ENCODE peak calls at places on chromosomes 16 and 17, in four cellular contexts. One of them, this sample, is unnamed. For H3K4me1, the result is how much of the 10 kb centered on the place peaks cover.

GRCh38 chr16:4495766-4496165 is 19.6 kb downstream of the HMOX2 start:
- DNase-seq in DND-41: no peak
- DNase-seq in cardiac muscle cell: no peak
- DNase-seq in tibial nerve: no peak
- DNase-seq in this sample: no peak

GRCh38 chr16:55377840-55378239 is 53.8 kb downstream of the IRX6 start:
- DNase-seq in DND-41: no peak
- DNase-seq in cardiac muscle cell: no peak
- DNase-seq in tibial nerve: no peak
- DNase-seq in this sample: no peak

GRCh38 chr17:42118545-42118944 is 2.6 kb downstream of the KAT2A start:
- DNase-seq in DND-41: peak
- DNase-seq in cardiac muscle cell: no peak
- DNase-seq in tibial nerve: no peak
- DNase-seq in this sample: no peak

GRCh38 chr16:80375513-80375912 is 165.3 kb upstream of the DYNLRB2 start:
- DNase-seq in DND-41: no peak
- DNase-seq in cardiac muscle cell: no peak
- DNase-seq in tibial nerve: no peak
- DNase-seq in this sample: no peak

GRCh38 chr17:10316986-10317834 is 55.6 kb downstream of the MYH13 start:
- DNase-seq in DND-41: peak
- DNase-seq in cardiac muscle cell: peak
- DNase-seq in tibial nerve: peak
- DNase-seq in this sample: no peak

GRCh38 chr17:28193241-28193640 is 125.8 kb upstream of the TMEM97 start:
- DNase-seq in DND-41: no peak
- DNase-seq in cardiac muscle cell: no peak
- DNase-seq in tibial nerve: peak
- DNase-seq in this sample: no peak

GRCh38 chr16:85395913-85396878 is 216.9 kb upstream of the GSE1 start:
- DNase-seq in DND-41: peak
- DNase-seq in cardiac muscle cell: no peak
- DNase-seq in tibial nerve: no peak
- DNase-seq in this sample: peak

GRCh38 chr16:19809693-19810092 is 75.0 kb downstream of the GPRC5B start:
- DNase-seq in DND-41: no peak
- DNase-seq in cardiac muscle cell: no peak
- DNase-seq in tibial nerve: no peak
- DNase-seq in this sample: no peak

GRCh38 chr17:42608692-42609181 is 437 bp downstream of the RETREG3 start:
- DNase-seq in DND-41: peak
- DNase-seq in cardiac muscle cell: no peak
- DNase-seq in tibial nerve: no peak
- DNase-seq in this sample: no peak

GRCh38 chr16:80536246-80536645 is 4.5 kb upstream of the DYNLRB2 start:
- DNase-seq in DND-41: no peak
- DNase-seq in cardiac muscle cell: no peak
- DNase-seq in tibial nerve: no peak
- DNase-seq in this sample: no peak

GRCh38 chr17:81869221-81870154 is 1.6 kb downstream of the ARHGDIA start:
- DNase-seq in DND-41: no peak
- DNase-seq in cardiac muscle cell: peak
- DNase-seq in tibial nerve: no peak
- DNase-seq in this sample: no peak

GRCh38 chr16:69325784-69326171 is 4.6 kb downstream of the PDF start:
- DNase-seq in DND-41: no peak
- DNase-seq in cardiac muscle cell: no peak
- DNase-seq in tibial nerve: no peak
- DNase-seq in this sample: no peak

GRCh38 chr17:17751996-17752821 is 71.0 kb downstream of the RAI1 start:
- DNase-seq in DND-41: peak
- DNase-seq in cardiac muscle cell: peak
- DNase-seq in tibial nerve: peak
- DNase-seq in this sample: peak

GRCh38 chr17:9883451-9883850 is 21.6 kb downstream of the RCVRN start:
- DNase-seq in DND-41: no peak
- DNase-seq in cardiac muscle cell: no peak
- DNase-seq in tibial nerve: no peak
- DNase-seq in this sample: no peak

GRCh38 chr17:30433514-30433913 is 43.7 kb upstream of the GOSR1 start:
- DNase-seq in DND-41: no peak
- DNase-seq in cardiac muscle cell: no peak
- DNase-seq in tibial nerve: no peak
- DNase-seq in this sample: no peak

GRCh38 chr16:27498020-27498419 is 51.7 kb downstream of the GTF3C1 start:
- DNase-seq in DND-41: no peak
- DNase-seq in cardiac muscle cell: no peak
- DNase-seq in tibial nerve: no peak
- DNase-seq in this sample: no peak

GRCh38 chr16:23857256-23857891 is 21.6 kb downstream of the PRKCB start:
- DNase-seq in DND-41: no peak
- DNase-seq in cardiac muscle cell: peak
- DNase-seq in tibial nerve: no peak
- DNase-seq in this sample: no peak

GRCh38 chr16:83602797-83603735 is 204.7 kb upstream of the HSBP1 start:
- DNase-seq in DND-41: no peak
- DNase-seq in cardiac muscle cell: no peak
- DNase-seq in tibial nerve: no peak
- DNase-seq in this sample: no peak

GRCh38 chr17:30950669-30951399 is 20.0 kb upstream of the RNF135 start:
- DNase-seq in DND-41: no peak
- DNase-seq in cardiac muscle cell: no peak
- DNase-seq in tibial nerve: peak
- DNase-seq in this sample: no peak

DNA sequence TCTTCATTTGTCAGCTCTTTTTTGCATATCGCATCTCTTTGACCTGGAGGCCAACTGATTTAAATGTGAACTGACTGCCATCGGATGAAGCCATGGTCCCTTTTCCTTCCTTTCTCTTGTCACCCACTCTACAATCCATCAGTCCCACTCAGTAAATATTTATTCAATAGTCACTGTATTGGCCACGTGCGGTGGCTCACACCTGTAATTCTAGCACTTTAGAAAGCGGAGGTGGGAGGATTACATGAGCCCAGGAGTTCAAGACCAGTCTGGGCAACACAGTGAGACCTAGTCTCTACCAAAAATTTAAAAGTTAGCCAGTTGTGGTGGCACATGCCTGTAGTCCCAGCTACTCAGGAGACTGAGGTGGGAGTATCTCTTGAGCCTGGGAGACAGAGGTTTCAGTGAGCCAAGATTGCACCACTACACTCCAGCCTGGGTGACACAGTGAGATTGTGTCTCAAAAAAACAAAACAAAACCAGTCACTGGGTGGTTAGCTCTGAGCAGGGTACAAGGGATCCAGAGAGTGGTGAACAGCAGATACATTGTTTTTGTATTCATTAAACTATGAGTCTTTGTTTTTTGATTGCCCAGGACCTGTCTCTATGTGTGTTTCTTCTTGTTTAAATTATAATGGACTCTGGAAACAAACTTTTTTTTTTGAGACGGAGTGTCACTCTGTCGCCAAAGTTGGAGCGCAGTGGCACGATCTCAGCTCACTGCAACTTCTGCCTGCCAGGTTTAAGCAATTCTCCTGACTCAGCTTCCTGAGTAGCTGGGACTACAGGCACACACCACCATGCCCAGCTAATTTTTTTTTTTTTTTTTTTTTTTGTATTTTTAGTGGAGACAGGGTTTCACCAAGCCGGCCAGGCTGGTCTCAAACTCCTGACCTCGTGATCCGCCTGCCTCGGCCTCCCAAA is 6.9 kb downstream of the PHAF1 start:
- DNase-seq in DND-41: no peak
- DNase-seq in cardiac muscle cell: no peak
- DNase-seq in tibial nerve: no peak
- DNase-seq in this sample: no peak
- H3K27ac ChIP-seq in DND-41: no peak
- H3K27ac ChIP-seq in cardiac muscle cell: no peak
- H3K27ac ChIP-seq in tibial nerve: peak
- H3K27ac ChIP-seq in this sample: no peak

GRCh38 chr17:34146440-34147043 is 108.5 kb upstream of the CCL2 start:
- DNase-seq in DND-41: peak
- DNase-seq in cardiac muscle cell: peak
- DNase-seq in tibial nerve: no peak
- DNase-seq in this sample: peak
- TF ChIP-seq CTCF in DND-41: peak
- TF ChIP-seq CTCF in cardiac muscle cell: peak
- TF ChIP-seq CTCF in tibial nerve: peak
- TF ChIP-seq CTCF in this sample: no peak

DNA sequence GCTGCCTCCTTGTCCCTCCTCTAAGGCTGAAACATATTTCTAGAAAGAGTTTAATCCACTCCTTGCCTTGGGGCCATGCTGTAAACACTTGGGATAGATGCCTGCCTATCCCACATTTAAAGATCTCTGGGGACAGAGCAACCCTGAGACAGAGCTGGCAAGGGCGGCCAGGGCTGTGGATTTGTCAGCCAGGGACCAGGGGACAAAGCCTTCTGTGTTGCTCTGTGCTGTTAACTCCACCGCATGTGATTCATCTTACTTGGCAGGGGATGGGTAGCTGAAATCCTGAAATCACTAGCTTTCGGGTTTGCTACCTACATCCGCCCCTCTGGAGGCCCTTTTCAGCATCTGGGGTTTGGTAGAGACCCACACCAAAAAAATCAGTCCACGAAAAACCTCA is 392.9 kb downstream of the SLC39A11 start:
- DNase-seq in DND-41: no peak
- DNase-seq in cardiac muscle cell: no peak
- DNase-seq in tibial nerve: no peak
- DNase-seq in this sample: no peak
- H3K4me1 ChIP-seq in DND-41: under half
- H3K4me1 ChIP-seq in cardiac muscle cell: under half
- H3K4me1 ChIP-seq in tibial nerve: under half
- H3K4me1 ChIP-seq in this sample: under half

DNA sequence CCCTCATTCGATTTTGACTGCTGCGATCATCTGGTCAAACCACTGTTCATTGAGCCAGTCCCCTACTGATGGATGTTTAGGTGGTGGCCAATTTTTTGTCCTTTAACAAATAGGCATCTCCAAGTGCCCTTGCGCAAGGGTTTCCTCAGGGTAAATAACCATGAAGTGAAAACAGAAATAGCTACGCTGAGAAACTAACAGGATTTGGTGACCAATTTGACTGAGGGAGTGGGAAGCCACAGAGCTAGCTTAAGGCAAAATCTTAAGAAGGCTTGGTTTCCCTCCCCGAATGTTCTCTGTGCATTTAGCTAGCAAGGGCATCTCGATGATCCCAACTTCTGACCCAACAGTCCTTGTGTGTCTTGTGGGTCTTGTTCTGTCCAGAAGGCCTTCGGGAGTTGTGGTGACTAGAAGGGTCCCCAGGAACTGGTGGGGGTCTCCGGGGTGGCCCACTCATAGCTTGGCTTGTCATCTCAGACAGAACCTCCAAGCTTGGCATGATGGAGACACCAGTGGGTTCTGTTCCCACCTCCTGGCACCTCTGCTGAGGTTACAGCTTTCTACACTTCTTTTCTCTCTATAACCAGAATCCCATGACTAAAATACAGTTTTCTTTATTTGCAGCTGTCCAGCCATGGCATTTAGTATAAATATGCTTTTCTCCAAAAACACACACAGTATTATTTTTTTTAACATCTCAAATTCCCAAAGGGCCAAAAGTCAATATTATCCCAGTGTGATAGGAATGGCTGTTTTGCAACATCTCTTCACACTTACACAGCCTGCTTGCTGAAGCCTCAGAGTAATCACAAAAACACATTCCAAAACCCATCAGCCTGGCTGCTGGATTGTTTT is 117.0 kb downstream of the SOCS1 start:
- DNase-seq in DND-41: no peak
- DNase-seq in cardiac muscle cell: no peak
- DNase-seq in tibial nerve: peak
- DNase-seq in this sample: no peak
- H3K27ac ChIP-seq in DND-41: peak
- H3K27ac ChIP-seq in cardiac muscle cell: no peak
- H3K27ac ChIP-seq in tibial nerve: peak
- H3K27ac ChIP-seq in this sample: peak

GRCh38 chr16:51376080-51376479 is 225.0 kb upstream of the SALL1 start:
- DNase-seq in DND-41: no peak
- DNase-seq in cardiac muscle cell: no peak
- DNase-seq in tibial nerve: no peak
- DNase-seq in this sample: no peak
- TF ChIP-seq CTCF in DND-41: peak
- TF ChIP-seq CTCF in cardiac muscle cell: no peak
- TF ChIP-seq CTCF in tibial nerve: no peak
- TF ChIP-seq CTCF in this sample: no peak

GRCh38 chr17:60388742-60389141 is 3.2 kb downstream of the USP32 start:
- DNase-seq in DND-41: no peak
- DNase-seq in cardiac muscle cell: peak
- DNase-seq in tibial nerve: no peak
- DNase-seq in this sample: no peak

GRCh38 chr17:60386137-60386395 is 5.9 kb downstream of the USP32 start:
- DNase-seq in DND-41: no peak
- DNase-seq in cardiac muscle cell: no peak
- DNase-seq in tibial nerve: no peak
- DNase-seq in this sample: no peak

GRCh38 chr17:60383379-60383778 is 8.6 kb downstream of the USP32 start:
- DNase-seq in DND-41: no peak
- DNase-seq in cardiac muscle cell: no peak
- DNase-seq in tibial nerve: no peak
- DNase-seq in this sample: no peak

GRCh38 chr17:60387666-60388065 is 4.3 kb downstream of the USP32 start:
- DNase-seq in DND-41: no peak
- DNase-seq in cardiac muscle cell: no peak
- DNase-seq in tibial nerve: no peak
- DNase-seq in this sample: no peak

DNA sequence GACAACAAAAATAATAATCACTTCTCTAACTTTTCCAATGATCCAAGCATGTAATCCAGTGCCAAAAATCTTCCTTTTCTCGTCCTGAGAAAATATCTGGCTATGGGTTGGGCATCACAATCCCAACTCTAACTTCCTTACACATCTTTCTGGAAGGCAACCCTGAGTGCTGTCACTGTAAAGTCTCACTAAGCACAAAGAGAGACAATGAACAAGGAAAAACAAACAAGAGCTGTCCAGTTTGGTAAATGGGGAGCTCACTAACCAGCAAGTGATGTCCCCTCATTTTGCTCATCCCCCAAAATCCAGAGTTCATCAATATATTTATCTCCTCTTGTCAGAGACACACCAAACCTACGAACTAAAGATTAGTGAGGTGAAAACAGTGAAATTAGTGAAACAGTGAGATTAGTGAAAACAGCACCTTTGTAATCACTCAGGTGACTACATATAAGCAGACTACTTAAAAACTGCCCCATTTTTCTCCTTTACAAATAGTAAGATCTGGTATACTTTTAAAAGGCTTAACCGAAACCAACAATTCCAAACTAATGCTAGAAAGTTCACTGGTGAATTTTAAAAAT is 5.4 kb downstream of the USP32 start:
- DNase-seq in DND-41: no peak
- DNase-seq in cardiac muscle cell: no peak
- DNase-seq in tibial nerve: no peak
- DNase-seq in this sample: no peak
- H3K4me1 ChIP-seq in DND-41: under half
- H3K4me1 ChIP-seq in cardiac muscle cell: under half
- H3K4me1 ChIP-seq in tibial nerve: half or more
- H3K4me1 ChIP-seq in this sample: under half